ENCODE peak calls at places on chromosomes 5 and 9, in six cellular contexts. One of them, this sample, is unnamed.

GRCh38 chr5:133942589-133943474 is 25.6 kb downstream of the C5orf15 start:
- DNase-seq in H1: no peak
- DNase-seq in IMR-90: no peak
- DNase-seq in H9: no peak
- DNase-seq in mesenchymal stem cell: no peak
- DNase-seq in trophoblast cell: no peak
- DNase-seq in this sample: no peak

GRCh38 chr9:79962836-79963235 is 391.1 kb downstream of the TLE4 start:
- DNase-seq in mesenchymal stem cell: peak
- DNase-seq in trophoblast cell: no peak
- DNase-seq in H9: peak
- DNase-seq in IMR-90: no peak
- DNase-seq in H1: peak
- DNase-seq in this sample: peak

GRCh38 chr9:136969150-136969549 is 8.2 kb upstream of the PTGDS start:
- DNase-seq in H9: no peak
- DNase-seq in trophoblast cell: no peak
- DNase-seq in mesenchymal stem cell: no peak
- DNase-seq in IMR-90: no peak
- DNase-seq in H1: no peak
- DNase-seq in this sample: no peak

GRCh38 chr9:77679088-77679487 is 31.0 kb upstream of the GNA14 start:
- DNase-seq in H1: no peak
- DNase-seq in mesenchymal stem cell: no peak
- DNase-seq in trophoblast cell: no peak
- DNase-seq in H9: no peak
- DNase-seq in IMR-90: no peak
- DNase-seq in this sample: no peak

GRCh38 chr9:70578720-70579119 is 164.3 kb upstream of the KLF9 start:
- DNase-seq in H1: no peak
- DNase-seq in mesenchymal stem cell: no peak
- DNase-seq in H9: no peak
- DNase-seq in trophoblast cell: no peak
- DNase-seq in IMR-90: no peak
- DNase-seq in this sample: no peak

GRCh38 chr9:106731910-106732309 is 131.1 kb upstream of the ZNF462 start:
- DNase-seq in mesenchymal stem cell: no peak
- DNase-seq in trophoblast cell: no peak
- DNase-seq in IMR-90: no peak
- DNase-seq in H9: no peak
- DNase-seq in H1: no peak
- DNase-seq in this sample: no peak

GRCh38 chr5:1007681-1008450 is 736 bp upstream of the NKD2 start:
- DNase-seq in trophoblast cell: no peak
- DNase-seq in mesenchymal stem cell: no peak
- DNase-seq in H1: no peak
- DNase-seq in IMR-90: no peak
- DNase-seq in H9: no peak
- DNase-seq in this sample: no peak

GRCh38 chr9:137772281-137772873 is 105.2 kb upstream of the CACNA1B start:
- DNase-seq in H9: peak
- DNase-seq in H1: no peak
- DNase-seq in mesenchymal stem cell: no peak
- DNase-seq in IMR-90: no peak
- DNase-seq in trophoblast cell: no peak
- DNase-seq in this sample: no peak

DNA sequence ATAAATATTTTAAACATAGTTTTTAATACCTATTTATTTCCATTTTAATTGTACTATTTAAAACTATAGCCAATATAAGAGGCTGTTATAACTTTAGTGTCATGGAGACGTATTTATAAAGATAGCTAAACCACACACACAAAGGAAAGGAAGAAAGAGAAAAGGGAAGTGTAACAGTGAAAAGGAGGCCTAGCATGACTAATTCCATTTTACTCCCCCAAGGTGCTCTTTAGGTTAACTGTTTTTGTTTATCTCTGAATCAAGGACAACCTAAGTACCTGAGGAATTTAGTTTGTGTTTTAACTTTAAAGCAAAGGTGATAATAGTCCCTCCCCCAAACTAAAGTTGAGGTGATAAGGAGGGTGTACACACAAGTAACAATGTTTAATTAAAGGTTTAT is 1188.9 kb upstream of the C9orf72 start:
- DNase-seq in mesenchymal stem cell: no peak
- DNase-seq in IMR-90: no peak
- DNase-seq in H1: no peak
- DNase-seq in trophoblast cell: no peak
- DNase-seq in H9: no peak
- DNase-seq in this sample: no peak
- H2BK120ac ChIP-seq in mesenchymal stem cell: no peak
- H2BK120ac ChIP-seq in IMR-90: no peak
- H2BK120ac ChIP-seq in H1: no peak
- H2BK120ac ChIP-seq in trophoblast cell: no peak
- H2BK120ac ChIP-seq in H9: no peak
- H2BK120ac ChIP-seq in this sample: no peak

DNA sequence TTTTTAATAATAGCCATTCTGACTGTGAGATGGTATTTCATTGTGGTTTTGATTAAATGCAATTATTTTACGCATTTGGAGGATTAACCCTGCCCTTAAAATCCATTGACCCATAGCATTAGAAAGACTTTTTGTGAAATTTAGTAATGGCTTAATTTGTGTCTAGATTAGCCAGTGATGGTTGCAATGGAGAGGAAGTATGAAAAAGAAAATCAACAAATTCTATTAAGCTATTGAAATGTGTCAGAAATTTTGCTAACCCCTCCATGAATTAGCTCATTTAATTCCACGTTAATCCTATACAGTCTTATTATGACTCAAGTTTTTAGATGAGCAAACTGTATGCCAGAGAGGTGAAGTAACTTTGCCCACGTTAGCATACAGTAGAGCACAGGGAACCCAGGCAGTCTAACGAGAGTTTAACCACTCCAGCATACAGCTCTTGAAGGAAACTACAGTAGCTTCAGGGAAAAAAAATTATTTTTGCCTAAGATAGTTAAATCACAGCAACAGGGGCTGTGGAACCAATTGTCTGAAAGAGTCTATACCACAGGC is 158.2 kb upstream of the PPP2R2B start:
- DNase-seq in mesenchymal stem cell: no peak
- DNase-seq in trophoblast cell: no peak
- DNase-seq in H9: no peak
- DNase-seq in H1: no peak
- DNase-seq in IMR-90: no peak
- DNase-seq in this sample: no peak
- H3K4ac ChIP-seq in mesenchymal stem cell: no peak
- H3K4ac ChIP-seq in trophoblast cell: no peak
- H3K4ac ChIP-seq in H9: no peak
- H3K4ac ChIP-seq in H1: no peak
- H3K4ac ChIP-seq in IMR-90: no peak
- H3K4ac ChIP-seq in this sample: no peak

GRCh38 chr5:54859321-54859720 is 126.1 kb downstream of the ESM1 start:
- DNase-seq in IMR-90: no peak
- DNase-seq in mesenchymal stem cell: no peak
- DNase-seq in H1: no peak
- DNase-seq in H9: no peak
- DNase-seq in trophoblast cell: peak
- DNase-seq in this sample: no peak

GRCh38 chr5:54862036-54862435 is 123.4 kb downstream of the ESM1 start:
- DNase-seq in mesenchymal stem cell: no peak
- DNase-seq in IMR-90: peak
- DNase-seq in H1: no peak
- DNase-seq in trophoblast cell: no peak
- DNase-seq in H9: no peak
- DNase-seq in this sample: no peak

GRCh38 chr5:54854883-54855581 is 130.4 kb downstream of the ESM1 start:
- DNase-seq in H1: no peak
- DNase-seq in IMR-90: no peak
- DNase-seq in mesenchymal stem cell: no peak
- DNase-seq in H9: no peak
- DNase-seq in trophoblast cell: no peak
- DNase-seq in this sample: no peak

GRCh38 chr5:54861212-54861894 is 124.0 kb downstream of the ESM1 start:
- DNase-seq in IMR-90: peak
- DNase-seq in trophoblast cell: no peak
- DNase-seq in mesenchymal stem cell: no peak
- DNase-seq in H1: no peak
- DNase-seq in H9: no peak
- DNase-seq in this sample: no peak

GRCh38 chr5:54860321-54860720 is 125.1 kb downstream of the ESM1 start:
- DNase-seq in H9: no peak
- DNase-seq in H1: no peak
- DNase-seq in mesenchymal stem cell: no peak
- DNase-seq in trophoblast cell: no peak
- DNase-seq in IMR-90: no peak
- DNase-seq in this sample: no peak
- H4K91ac ChIP-seq in H9: no peak
- H4K91ac ChIP-seq in H1: no peak
- H4K91ac ChIP-seq in mesenchymal stem cell: no peak
- H4K91ac ChIP-seq in trophoblast cell: no peak
- H4K91ac ChIP-seq in IMR-90: no peak
- H4K91ac ChIP-seq in this sample: no peak

GRCh38 chr5:157575096-157575872 is at the start of gene ADAM19:
- DNase-seq in IMR-90: peak
- DNase-seq in H1: peak
- DNase-seq in H9: no peak
- DNase-seq in mesenchymal stem cell: peak
- DNase-seq in trophoblast cell: peak
- DNase-seq in this sample: peak
- H2BK120ac ChIP-seq in IMR-90: peak
- H2BK120ac ChIP-seq in H1: no peak
- H2BK120ac ChIP-seq in H9: no peak
- H2BK120ac ChIP-seq in mesenchymal stem cell: peak
- H2BK120ac ChIP-seq in trophoblast cell: peak
- H2BK120ac ChIP-seq in this sample: no peak

GRCh38 chr5:128082551-128083032 is 974 bp upstream of the SLC12A2 start:
- DNase-seq in mesenchymal stem cell: no peak
- DNase-seq in IMR-90: no peak
- DNase-seq in H1: no peak
- DNase-seq in H9: no peak
- DNase-seq in trophoblast cell: no peak
- DNase-seq in this sample: no peak
- H3K4ac ChIP-seq in mesenchymal stem cell: peak
- H3K4ac ChIP-seq in IMR-90: peak
- H3K4ac ChIP-seq in H1: no peak
- H3K4ac ChIP-seq in H9: no peak
- H3K4ac ChIP-seq in trophoblast cell: peak
- H3K4ac ChIP-seq in this sample: no peak

DNA sequence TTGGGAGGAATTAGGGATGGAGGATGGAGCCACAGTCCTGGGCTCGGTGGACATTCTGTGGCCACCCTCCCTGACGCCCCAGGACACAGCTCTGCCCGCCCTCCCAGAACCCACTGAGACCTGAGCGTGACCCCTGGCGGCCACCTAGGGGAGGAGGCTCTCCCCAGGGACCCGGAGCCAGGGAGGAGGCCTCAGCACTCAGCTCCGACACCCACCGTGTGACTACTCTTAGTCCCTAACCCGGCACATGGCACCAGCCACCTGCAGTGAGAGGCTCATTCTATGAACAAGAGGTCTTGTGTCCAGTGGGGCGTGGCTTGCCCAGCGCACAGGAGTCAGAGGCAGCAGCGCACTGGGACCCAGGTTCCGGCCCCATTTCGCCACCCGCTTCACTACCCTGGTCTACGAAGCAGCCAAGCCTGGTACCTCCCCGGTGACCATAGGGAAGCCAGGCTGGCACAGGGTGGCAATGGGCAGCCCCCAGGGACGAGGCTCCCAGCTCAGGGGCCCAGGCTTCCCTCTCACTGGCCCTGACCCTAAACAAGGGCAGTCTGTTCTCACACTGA is 10.2 kb downstream of the SARDH start:
- DNase-seq in mesenchymal stem cell: no peak
- DNase-seq in trophoblast cell: no peak
- DNase-seq in IMR-90: no peak
- DNase-seq in H1: no peak
- DNase-seq in H9: peak
- DNase-seq in this sample: no peak
- H4K91ac ChIP-seq in mesenchymal stem cell: no peak
- H4K91ac ChIP-seq in trophoblast cell: no peak
- H4K91ac ChIP-seq in IMR-90: no peak
- H4K91ac ChIP-seq in H1: no peak
- H4K91ac ChIP-seq in H9: no peak
- H4K91ac ChIP-seq in this sample: no peak

GRCh38 chr5:34991486-34992238 is 56.1 kb downstream of the AGXT2 start:
- DNase-seq in mesenchymal stem cell: peak
- DNase-seq in IMR-90: peak
- DNase-seq in trophoblast cell: no peak
- DNase-seq in H1: no peak
- DNase-seq in H9: no peak
- DNase-seq in this sample: no peak
- H2BK120ac ChIP-seq in mesenchymal stem cell: no peak
- H2BK120ac ChIP-seq in IMR-90: no peak
- H2BK120ac ChIP-seq in trophoblast cell: no peak
- H2BK120ac ChIP-seq in H1: no peak
- H2BK120ac ChIP-seq in H9: no peak
- H2BK120ac ChIP-seq in this sample: no peak

GRCh38 chr9:35748858-35749514 is at the start of the genes GBA2 and RGP1:
- DNase-seq in H9: peak
- DNase-seq in mesenchymal stem cell: peak
- DNase-seq in trophoblast cell: peak
- DNase-seq in H1: no peak
- DNase-seq in IMR-90: peak
- DNase-seq in this sample: peak
- H3K4ac ChIP-seq in H9: no peak
- H3K4ac ChIP-seq in mesenchymal stem cell: peak
- H3K4ac ChIP-seq in trophoblast cell: peak
- H3K4ac ChIP-seq in H1: no peak
- H3K4ac ChIP-seq in IMR-90: peak
- H3K4ac ChIP-seq in this sample: no peak